ENCODE peak calls at places on chromosomes 11 and 22, in six cellular contexts. Z, Q, P, C, R and U are unnamed samples.

GRCh38 chr11:92739020-92739419 is 230.4 kb upstream of the MTNR1B start:
- DNase-seq in Z (no peak), Q (peak), P (no peak), C (no peak), R (no peak), U (no peak)

GRCh38 chr11:128058580-128059208 is 528.7 kb downstream of the ETS1 start:
- DNase-seq in Z (no peak), Q (no peak), P (no peak), C (no peak), R (no peak), U (no peak)

GRCh38 chr11:61964941-61965282 is 2.5 kb downstream of the FTH1 start:
- DNase-seq in Z (no peak), Q (no peak), P (no peak), C (no peak), R (no peak), U (no peak)

GRCh38 chr22:35205956-35206355 is 51.3 kb upstream of the HMGXB4 start:
- DNase-seq in Z (no peak), Q (peak), P (no peak), C (no peak), R (no peak), U (peak)

GRCh38 chr11:123587044-123587443 is 67.4 kb downstream of the SCN3B start:
- DNase-seq in Z (no peak), Q (no peak), P (no peak), C (no peak), R (peak), U (no peak)

GRCh38 chr11:35794850-35795249 is 132.3 kb downstream of the TRIM44 start:
- DNase-seq in Z (peak), Q (peak), P (no peak), C (no peak), R (no peak), U (no peak)

GRCh38 chr11:123318623-123319022 is 111.4 kb upstream of the GRAMD1B start:
- DNase-seq in Z (no peak), Q (no peak), P (no peak), C (no peak), R (no peak), U (no peak)

GRCh38 chr11:69361466-69361865 is 67.5 kb downstream of the MYEOV start:
- DNase-seq in Z (no peak), Q (no peak), P (no peak), C (no peak), R (no peak), U (no peak)

GRCh38 chr11:5689551-5689983 is at the start of gene TRIM22:
- DNase-seq in Z (no peak), Q (peak), P (peak), C (no peak), R (no peak), U (peak)

GRCh38 chr11:9265211-9266131 is at the start of gene DENND5A:
- DNase-seq in Z (peak), Q (peak), P (peak), C (peak), R (peak), U (peak)

GRCh38 chr11:10076458-10077141 is 217.4 kb downstream of the SBF2 start:
- DNase-seq in Z (no peak), Q (peak), P (no peak), C (peak), R (peak), U (peak)

GRCh38 chr11:46677169-46677568 is 23.2 kb downstream of the ARHGAP1 start:
- DNase-seq in Z (no peak), Q (no peak), P (no peak), C (peak), R (no peak), U (no peak)

GRCh38 chr11:14422052-14422813 is 63.2 kb upstream of the RRAS2 start:
- DNase-seq in Z (peak), Q (peak), P (peak), C (peak), R (peak), U (peak)

GRCh38 chr11:27553186-27553585 is 46.6 kb upstream of the LIN7C start:
- DNase-seq in Z (no peak), Q (no peak), P (no peak), C (no peak), R (no peak), U (no peak)

GRCh38 chr22:49367016-49367697 is 460.5 kb downstream of the BRD1 start:
- DNase-seq in Z (no peak), Q (no peak), P (no peak), C (no peak), R (no peak), U (no peak)

GRCh38 chr11:109605006-109605405 is 183.0 kb downstream of the C11orf87 start:
- DNase-seq in Z (no peak), Q (no peak), P (no peak), C (no peak), R (no peak), U (no peak)

GRCh38 chr11:67276821-67277230 is 10.6 kb downstream of the GRK2 start:
- DNase-seq in Z (no peak), Q (peak), P (no peak), C (no peak), R (peak), U (no peak)

GRCh38 chr11:113045146-113045545 is 83.9 kb downstream of the NCAM1 start:
- DNase-seq in Z (no peak), Q (no peak), P (no peak), C (no peak), R (peak), U (no peak)

GRCh38 chr22:23938328-23939016 is 22.5 kb downstream of the GSTT2B start:
- DNase-seq in Z (no peak), Q (no peak), P (no peak), C (no peak), R (no peak), U (peak)

GRCh38 chr11:84857746-84858145 is 769.4 kb downstream of the DLG2 start:
- DNase-seq in Z (no peak), Q (no peak), P (no peak), C (no peak), R (no peak), U (no peak)

GRCh38 chr11:27656806-27657483 is 43.3 kb downstream of the BDNF start:
- DNase-seq in Z (no peak), Q (no peak), P (no peak), C (no peak), R (no peak), U (no peak)

GRCh38 chr11:66032962-66033735 is 6.9 kb upstream of the CATSPER1 start:
- DNase-seq in Z (no peak), Q (peak), P (no peak), C (no peak), R (no peak), U (no peak)

GRCh38 chr11:67584205-67584880 is 731 bp downstream of the GSTP1 start:
- DNase-seq in Z (no peak), Q (peak), P (no peak), C (peak), R (peak), U (peak)

GRCh38 chr11:33936745-33937612 is 45.1 kb upstream of the LMO2 start:
- DNase-seq in Z (peak), Q (peak), P (no peak), C (peak), R (peak), U (peak)

GRCh38 chr11:2575611-2576051 is 124.2 kb downstream of the KCNQ1OT1 start:
- DNase-seq in Z (no peak), Q (no peak), P (no peak), C (peak), R (no peak), U (no peak)